ENCODE peak calls at places on chromosome 22, in seven cellular contexts. A is HepG2, W is HCT116, N is H1, I is K562, X is SK-N-SH, K is GM12878. C is an unnamed sample.
A peak's percentile ranks its signal among the peaks of the same experiment; 100 is the strongest.

GRCh38 chr22:32752326-32752725 is 49.2 kb upstream of the TIMP3 start:
- DNase-seq in A (no peak), W (no peak), N (no peak), I (no peak), X (no peak), K (no peak), C (no peak)

GRCh38 chr22:48729499-48730171 is 1098.0 kb downstream of the BRD1 start:
- DNase-seq in A (no peak), W (no peak), N (no peak), I (no peak), X (no peak), K (no peak), C (no peak)

GRCh38 chr22:26724414-26724813 is 67.0 kb downstream of the MIAT start:
- DNase-seq in A (no peak), W (no peak), N (no peak), I (no peak), X (no peak), K (no peak), C (no peak)

GRCh38 chr22:35154937-35155387 is 89.0 kb downstream of the ISX start:
- DNase-seq in A (peak; percentile 56), W (peak; percentile 57), N (peak; percentile 84), I (peak; percentile 57), X (peak; percentile 63), K (no peak), C (peak; percentile 76)

GRCh38 chr22:24716602-24717001 is 57.9 kb downstream of the PIWIL3 start:
- DNase-seq in A (no peak), W (no peak), N (no peak), I (no peak), X (no peak), K (no peak), C (no peak)

GRCh38 chr22:21766933-21767462 is 31.4 kb upstream of the YPEL1 start:
- DNase-seq in A (no peak), W (no peak), N (no peak), I (no peak), X (no peak), K (no peak), C (no peak)

GRCh38 chr22:35914665-35915476 is 113.8 kb downstream of the RBFOX2 start:
- DNase-seq in A (peak; percentile 91), W (peak; percentile 80), N (peak; percentile 51), I (peak; percentile 71), X (peak; percentile 62), K (no peak), C (peak; percentile 18)

GRCh38 chr22:30892731-30893221 is 75.8 kb downstream of the MORC2 start:
- DNase-seq in A (no peak), W (no peak), N (peak; percentile 33), I (no peak), X (no peak), K (no peak), C (no peak)

GRCh38 chr22:36325163-36326031 is 62.4 kb downstream of the MYH9 start:
- DNase-seq in A (no peak), W (no peak), N (no peak), I (no peak), X (no peak), K (no peak), C (no peak)

GRCh38 chr22:28171135-28171534 is 252.1 kb upstream of the PITPNB start:
- DNase-seq in A (no peak), W (no peak), N (no peak), I (no peak), X (no peak), K (no peak), C (no peak)

GRCh38 chr22:31969789-31970489 is 25.6 kb downstream of the YWHAH start:
- DNase-seq in A (peak; percentile 61), W (peak; percentile 83), N (peak; percentile 83), I (peak; percentile 66), X (peak; percentile 77), K (no peak), C (peak; percentile 55)

GRCh38 chr22:30969532-30970355 is 679 bp downstream of the TUG1 start:
- DNase-seq in A (peak; percentile 12), W (no peak), N (no peak), I (peak; percentile 62), X (no peak), K (no peak), C (peak; percentile 44)

GRCh38 chr22:29816980-29817379 is 21.1 kb downstream of the ASCC2 start:
- DNase-seq in A (no peak), W (no peak), N (no peak), I (no peak), X (no peak), K (no peak), C (no peak)

GRCh38 chr22:45504703-45505341 is 2.1 kb downstream of the FBLN1 start:
- DNase-seq in A (no peak), W (no peak), N (peak; percentile 60), I (no peak), X (peak; percentile 74), K (no peak), C (no peak)

GRCh38 chr22:39994566-39995345 is at the start of gene FAM83F:
- DNase-seq in A (no peak), W (peak; percentile 24), N (peak; percentile 79), I (no peak), X (no peak), K (no peak), C (peak; percentile 93)
- TF ChIP-seq JUND in A (no peak), W (no peak), N (no peak), I (no peak), X (no peak), K (no peak), C (no peak)

DNA sequence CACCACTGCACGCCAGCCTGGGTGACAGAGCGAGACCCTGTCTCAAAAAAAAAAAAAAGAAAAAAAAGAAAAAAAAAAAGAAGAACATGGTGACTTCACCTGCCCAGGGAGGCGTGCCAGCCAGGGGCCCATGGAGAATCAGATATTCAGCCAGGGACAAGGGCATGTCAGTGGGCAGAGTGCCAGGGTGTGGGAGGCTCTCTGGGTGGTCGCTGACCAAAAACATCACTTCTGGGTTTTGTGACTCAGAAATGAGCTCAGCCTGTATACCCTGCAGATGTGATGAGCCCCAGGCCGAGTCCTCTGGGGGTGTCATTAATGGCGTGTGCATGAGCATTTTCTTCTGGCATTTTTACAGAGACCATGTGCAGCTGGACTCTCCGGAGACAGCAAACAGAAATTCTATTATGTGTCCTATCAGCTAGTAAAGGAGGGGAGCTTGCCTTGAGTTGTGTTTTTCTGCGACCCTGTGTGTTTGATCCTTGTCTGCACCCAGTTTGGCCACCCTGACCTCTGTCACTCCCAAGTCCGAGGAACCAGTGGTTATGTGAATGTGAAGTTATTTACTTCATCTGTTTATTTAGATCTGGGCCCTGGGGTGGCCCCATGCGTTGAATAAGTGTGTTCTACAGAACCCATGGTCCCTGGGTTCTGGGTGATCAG is 53.6 kb downstream of the BCR start:
- DNase-seq in A (no peak), W (no peak), N (no peak), I (peak; percentile 56), X (peak; percentile 69), K (no peak), C (no peak)
- TF ChIP-seq JUND in A (no peak), W (no peak), N (no peak), I (no peak), X (no peak), K (no peak), C (no peak)

GRCh38 chr22:50148991-50149721 is 21.4 kb upstream of the PANX2 start:
- DNase-seq in A (peak; percentile 46), W (peak; percentile 61), N (peak; percentile 82), I (peak; percentile 83), X (peak; percentile 84), K (peak; percentile 35), C (peak; percentile 66)

GRCh38 chr22:50144005-50144614 is 26.4 kb upstream of the PANX2 start:
- DNase-seq in A (no peak), W (no peak), N (no peak), I (no peak), X (no peak), K (no peak), C (no peak)

GRCh38 chr22:50148166-50148500 is 22.4 kb upstream of the PANX2 start:
- DNase-seq in A (no peak), W (no peak), N (no peak), I (no peak), X (no peak), K (no peak), C (no peak)

GRCh38 chr22:50145741-50146439 is 24.6 kb upstream of the PANX2 start:
- DNase-seq in A (no peak), W (no peak), N (no peak), I (no peak), X (peak; percentile 64), K (no peak), C (no peak)

GRCh38 chr22:50146440-50147228 is 23.9 kb upstream of the PANX2 start:
- DNase-seq in A (peak; percentile 87), W (peak; percentile 32), N (no peak), I (peak; percentile 63), X (peak; percentile 81), K (no peak), C (peak; percentile 69)
- TF ChIP-seq JUND in A (no peak), W (no peak), N (no peak), I (peak; percentile 35), X (no peak), K (no peak), C (no peak)

GRCh38 chr22:19964701-19965386 is 23.2 kb upstream of the TXNRD2 start:
- DNase-seq in A (no peak), W (no peak), N (no peak), I (no peak), X (no peak), K (no peak), C (no peak)

GRCh38 chr22:19963863-19964642 is 22.4 kb upstream of the TXNRD2 start:
- DNase-seq in A (no peak), W (no peak), N (no peak), I (no peak), X (no peak), K (no peak), C (no peak)

GRCh38 chr22:19961868-19962245 is 20.2 kb upstream of the TXNRD2 start:
- DNase-seq in A (no peak), W (no peak), N (no peak), I (no peak), X (no peak), K (no peak), C (no peak)

GRCh38 chr22:19962246-19962908 is 20.8 kb upstream of the TXNRD2 start:
- DNase-seq in A (peak; percentile 84), W (peak; percentile 79), N (peak; percentile 86), I (peak; percentile 97), X (peak; percentile 97), K (no peak), C (peak; percentile 35)

GRCh38 chr22:19962909-19963806 is 21.5 kb upstream of the TXNRD2 start:
- DNase-seq in A (peak; percentile 93), W (peak; percentile 86), N (peak; percentile 74), I (no peak), X (no peak), K (no peak), C (peak; percentile 96)
- TF ChIP-seq JUND in A (peak; percentile 86), W (peak; percentile 76), N (no peak), I (no peak), X (no peak), K (no peak), C (peak; percentile 55)

C was measured in T47D.